ENCODE peak calls at places on chromosomes 2 and 18, in ten cellular contexts. C, Q, U, M, G, Y, Z, H, T and S are unnamed samples.

GRCh38 chr18:74899554-74899953 is 301.9 kb downstream of the ZNF407 start:
- DNase-seq in C (no peak), Q (no peak), U (peak), M (no peak), G (peak), Y (no peak), Z (no peak), H (peak), T (no peak), S (no peak)

GRCh38 chr2:205276071-205276777 is 406.1 kb upstream of the NRP2 start:
- DNase-seq in C (no peak), Q (no peak), U (no peak), M (no peak), G (no peak), Y (no peak), Z (no peak), H (no peak), T (no peak), S (no peak)

GRCh38 chr2:43132523-43133301 is 93.7 kb downstream of the ZFP36L2 start:
- DNase-seq in C (no peak), Q (no peak), U (no peak), M (no peak), G (no peak), Y (no peak), Z (no peak), H (no peak), T (no peak), S (no peak)

GRCh38 chr2:88636026-88636425 is 8.8 kb upstream of the EIF2AK3 start:
- DNase-seq in C (no peak), Q (no peak), U (no peak), M (no peak), G (no peak), Y (no peak), Z (no peak), H (no peak), T (no peak), S (no peak)

GRCh38 chr2:96800061-96800761 is 15.9 kb upstream of the CNNM3 start:
- DNase-seq in C (no peak), Q (no peak), U (no peak), M (no peak), G (no peak), Y (no peak), Z (no peak), H (peak), T (no peak), S (no peak)

GRCh38 chr2:74865770-74866674 is 32.1 kb downstream of the HK2 start:
- DNase-seq in C (no peak), Q (peak), U (no peak), M (no peak), G (no peak), Y (no peak), Z (no peak), H (no peak), T (no peak), S (no peak)

GRCh38 chr2:25700221-25700660 is 26.9 kb upstream of the DTNB start:
- DNase-seq in C (peak), Q (peak), U (peak), M (peak), G (peak), Y (no peak), Z (peak), H (no peak), T (peak), S (no peak)

GRCh38 chr2:215415218-215415617 is 20.6 kb downstream of the FN1 start:
- DNase-seq in C (no peak), Q (no peak), U (no peak), M (no peak), G (no peak), Y (no peak), Z (no peak), H (no peak), T (no peak), S (no peak)

GRCh38 chr2:96856776-96857673 is 791 bp downstream of the ANKRD39 start:
- DNase-seq in C (no peak), Q (peak), U (peak), M (no peak), G (no peak), Y (no peak), Z (peak), H (peak), T (no peak), S (no peak)

GRCh38 chr18:2173464-2173863 is 397.8 kb downstream of the METTL4 start:
- DNase-seq in C (no peak), Q (peak), U (no peak), M (no peak), G (peak), Y (no peak), Z (no peak), H (no peak), T (no peak), S (no peak)

GRCh38 chr2:150528861-150529801 is 41.7 kb upstream of the RND3 start:
- DNase-seq in C (no peak), Q (peak), U (no peak), M (no peak), G (no peak), Y (no peak), Z (peak), H (no peak), T (no peak), S (no peak)

GRCh38 chr2:38090928-38091327 is 15.0 kb upstream of the CYP1B1 start:
- DNase-seq in C (no peak), Q (no peak), U (no peak), M (no peak), G (no peak), Y (no peak), Z (no peak), H (no peak), T (no peak), S (no peak)

GRCh38 chr2:120515759-120516295 is 169.9 kb downstream of the INHBB start:
- DNase-seq in C (no peak), Q (no peak), U (no peak), M (no peak), G (no peak), Y (no peak), Z (no peak), H (no peak), T (no peak), S (peak)

GRCh38 chr2:165618806-165619205 is 149.3 kb downstream of the CSRNP3 start:
- DNase-seq in C (no peak), Q (no peak), U (no peak), M (no peak), G (no peak), Y (no peak), Z (no peak), H (no peak), T (no peak), S (no peak)

GRCh38 chr18:44093253-44093652 is 587.4 kb upstream of the SETBP1 start:
- DNase-seq in C (no peak), Q (no peak), U (peak), M (no peak), G (no peak), Y (no peak), Z (no peak), H (no peak), T (no peak), S (no peak)

GRCh38 chr18:22230403-22231042 is 61.1 kb downstream of the GATA6 start:
- DNase-seq in C (no peak), Q (peak), U (no peak), M (no peak), G (no peak), Y (no peak), Z (no peak), H (no peak), T (no peak), S (no peak)

GRCh38 chr2:43031471-43032224 is 194.8 kb downstream of the ZFP36L2 start:
- DNase-seq in C (no peak), Q (no peak), U (no peak), M (no peak), G (no peak), Y (no peak), Z (no peak), H (peak), T (no peak), S (no peak)

GRCh38 chr2:158745067-158745865 is 49.9 kb upstream of the DAPL1 start:
- DNase-seq in C (peak), Q (peak), U (peak), M (no peak), G (peak), Y (no peak), Z (peak), H (no peak), T (peak), S (peak)

GRCh38 chr18:26429535-26429934 is 118.8 kb downstream of the KCTD1 start:
- DNase-seq in C (peak), Q (peak), U (no peak), M (no peak), G (peak), Y (no peak), Z (no peak), H (peak), T (no peak), S (no peak)

GRCh38 chr2:197803033-197803444 is 1.4 kb upstream of the PLCL1 start:
- DNase-seq in C (peak), Q (peak), U (peak), M (peak), G (peak), Y (no peak), Z (peak), H (no peak), T (no peak), S (no peak)

GRCh38 chr2:179675435-179675834 is 186.0 kb downstream of the ZNF385B start:
- DNase-seq in C (no peak), Q (no peak), U (no peak), M (no peak), G (no peak), Y (no peak), Z (no peak), H (no peak), T (no peak), S (no peak)

GRCh38 chr2:45748239-45748638 is 96.8 kb downstream of the PRKCE start:
- DNase-seq in C (no peak), Q (peak), U (no peak), M (no peak), G (no peak), Y (no peak), Z (no peak), H (no peak), T (no peak), S (peak)

GRCh38 chr2:63817382-63817781 is 24.3 kb upstream of the UGP2 start:
- DNase-seq in C (no peak), Q (no peak), U (no peak), M (no peak), G (no peak), Y (no peak), Z (no peak), H (no peak), T (no peak), S (no peak)

GRCh38 chr2:128736046-128736688 is 417.5 kb upstream of the HS6ST1 start:
- DNase-seq in C (no peak), Q (no peak), U (no peak), M (no peak), G (peak), Y (no peak), Z (no peak), H (no peak), T (no peak), S (no peak)

GRCh38 chr2:53819627-53820026 is 32.8 kb downstream of the ERLEC1 start:
- DNase-seq in C (no peak), Q (no peak), U (no peak), M (no peak), G (no peak), Y (no peak), Z (no peak), H (no peak), T (no peak), S (no peak)

GRCh38 chr2:234368861-234369261 is 128.0 kb downstream of the ARL4C start:
- DNase-seq in C (peak), Q (peak), U (no peak), M (peak), G (no peak), Y (peak), Z (no peak), H (peak), T (peak), S (no peak)

GRCh38 chr18:73283032-73283431 is 415.2 kb upstream of the NETO1 start:
- DNase-seq in C (no peak), Q (peak), U (no peak), M (no peak), G (no peak), Y (no peak), Z (no peak), H (no peak), T (no peak), S (no peak)

GRCh38 chr2:199716807-199717586 is 134.0 kb downstream of the FTCDNL1 start:
- DNase-seq in C (peak), Q (no peak), U (peak), M (no peak), G (no peak), Y (no peak), Z (no peak), H (no peak), T (no peak), S (no peak)

GRCh38 chr2:224938670-224939309 is 103.5 kb downstream of the DOCK10 start:
- DNase-seq in C (no peak), Q (peak), U (peak), M (no peak), G (no peak), Y (no peak), Z (peak), H (no peak), T (no peak), S (no peak)

GRCh38 chr2:122451040-122451439 is 695.6 kb downstream of the TSN start:
- DNase-seq in C (peak), Q (peak), U (peak), M (no peak), G (no peak), Y (no peak), Z (peak), H (no peak), T (no peak), S (no peak)

GRCh38 chr2:136765256-136765735 is at the start of gene THSD7B:
- DNase-seq in C (no peak), Q (no peak), U (no peak), M (no peak), G (no peak), Y (no peak), Z (no peak), H (no peak), T (no peak), S (no peak)

GRCh38 chr2:119009110-119009509 is 67.1 kb downstream of the MARCO start:
- DNase-seq in C (no peak), Q (no peak), U (no peak), M (no peak), G (no peak), Y (no peak), Z (no peak), H (no peak), T (no peak), S (no peak)

GRCh38 chr18:37085362-37085761 is 256.4 kb downstream of the KIAA1328 start:
- DNase-seq in C (no peak), Q (no peak), U (no peak), M (no peak), G (no peak), Y (no peak), Z (no peak), H (no peak), T (no peak), S (no peak)